ENCODE peak calls at places on chromosome 15, in nine cellular contexts. R is H54; F is stimulated activated effector memory CD8-positive, alpha-beta T cell treated with anti-CD3 and anti-CD28 coated beads, Interleukin-12 subunit alpha, Interleukin-12 subunit beta, amount 100 ng/mL, for 72 hours; P is substantia nigra; D is natural killer cell; S is mesendoderm; C is endothelial cell; Z is caudate nucleus; E is activated CD4-positive, alpha-beta T cell treated with anti-CD3 and anti-CD28 coated beads for 24 hours. L is an unnamed sample.

GRCh38 chr15:52551762-52552161 is 17.1 kb downstream of the ARPP19 start:
- DNase-seq in R (no peak), F (no peak), P (no peak), D (no peak), S (no peak), C (no peak), Z (no peak), E (no peak), L (no peak)

GRCh38 chr15:85030301-85031049 is 48.8 kb downstream of the PDE8A start:
- DNase-seq in R (peak; percentile 6), F (no peak), P (no peak), D (no peak), S (peak; percentile 86), C (no peak), Z (no peak), E (no peak), L (no peak)

GRCh38 chr15:24966364-24967103 is 11.7 kb downstream of the SNRPN start:
- DNase-seq in R (no peak), F (no peak), P (no peak), D (no peak), S (no peak), C (no peak), Z (no peak), E (no peak), L (no peak)

GRCh38 chr15:72967397-72967796 is 84.9 kb upstream of the NEO1 start:
- DNase-seq in R (no peak), F (no peak), P (no peak), D (peak; percentile 33), S (peak; percentile 94), C (no peak), Z (no peak), E (no peak), L (no peak)

GRCh38 chr15:42060797-42061196 is 33.6 kb downstream of the PLA2G4D start:
- DNase-seq in R (no peak), F (no peak), P (no peak), D (no peak), S (no peak), C (no peak), Z (no peak), E (no peak), L (no peak)

GRCh38 chr15:33547876-33548275 is 237.1 kb downstream of the RYR3 start:
- DNase-seq in R (no peak), F (no peak), P (peak; percentile 5), D (no peak), S (peak; percentile 89), C (peak; percentile 82), Z (no peak), E (no peak), L (no peak)

GRCh38 chr15:98955331-98955730 is 52.3 kb downstream of the PGPEP1L start:
- DNase-seq in R (no peak), F (no peak), P (peak; percentile 86), D (no peak), S (no peak), C (no peak), Z (peak; percentile 49), E (no peak), L (no peak)

GRCh38 chr15:73986055-73986775 is 5.9 kb downstream of the STOML1 start:
- DNase-seq in R (no peak), F (no peak), P (no peak), D (no peak), S (no peak), C (no peak), Z (no peak), E (no peak), L (no peak)

GRCh38 chr15:57153140-57153539 is 223.2 kb upstream of the CGNL1 start:
- DNase-seq in R (no peak), F (no peak), P (no peak), D (no peak), S (no peak), C (no peak), Z (no peak), E (no peak), L (no peak)

GRCh38 chr15:72222433-72222832 is 8.6 kb downstream of the PKM start:
- DNase-seq in R (no peak), F (no peak), P (no peak), D (no peak), S (no peak), C (no peak), Z (no peak), E (no peak), L (no peak)

GRCh38 chr15:85564686-85565085 is 184.3 kb downstream of the AKAP13 start:
- DNase-seq in R (no peak), F (no peak), P (no peak), D (no peak), S (no peak), C (no peak), Z (no peak), E (no peak), L (no peak)

GRCh38 chr15:48370460-48370859 is 39.2 kb downstream of the DUT start:
- DNase-seq in R (no peak), F (no peak), P (no peak), D (no peak), S (no peak), C (no peak), Z (no peak), E (no peak), L (no peak)

GRCh38 chr15:25185156-25185710 is 230.4 kb downstream of the SNRPN start:
- DNase-seq in R (no peak), F (no peak), P (no peak), D (no peak), S (no peak), C (no peak), Z (no peak), E (no peak), L (no peak)

GRCh38 chr15:68620721-68621528 is 42.1 kb downstream of the CORO2B start:
- DNase-seq in R (no peak), F (no peak), P (peak; percentile 84), D (no peak), S (no peak), C (no peak), Z (peak; percentile 78), E (no peak), L (no peak)

GRCh38 chr15:96549136-96549535 is 218.6 kb downstream of the NR2F2 start:
- DNase-seq in R (no peak), F (no peak), P (no peak), D (no peak), S (no peak), C (no peak), Z (no peak), E (no peak), L (no peak)

GRCh38 chr15:86213888-86214287 is 134.2 kb downstream of the AGBL1 start:
- DNase-seq in R (no peak), F (no peak), P (no peak), D (no peak), S (no peak), C (no peak), Z (no peak), E (no peak), L (no peak)

GRCh38 chr15:34719051-34719882 is 35.5 kb downstream of the GJD2 start:
- DNase-seq in R (no peak), F (no peak), P (no peak), D (no peak), S (no peak), C (no peak), Z (no peak), E (no peak), L (no peak)

GRCh38 chr15:80090041-80090440 is 30.6 kb downstream of the ZFAND6 start:
- DNase-seq in R (no peak), F (no peak), P (no peak), D (no peak), S (no peak), C (no peak), Z (no peak), E (no peak), L (no peak)

GRCh38 chr15:52558196-52558595 is 10.6 kb downstream of the ARPP19 start:
- DNase-seq in R (no peak), F (peak; percentile 20), P (no peak), D (no peak), S (peak; percentile 24), C (no peak), Z (no peak), E (peak; percentile 50), L (no peak)

GRCh38 chr15:40397688-40398412 is 7.7 kb upstream of the IVD start:
- DNase-seq in R (no peak), F (no peak), P (no peak), D (no peak), S (no peak), C (no peak), Z (no peak), E (no peak), L (no peak)

GRCh38 chr15:25417604-25418003 is 21.2 kb downstream of the UBE3A start:
- DNase-seq in R (no peak), F (no peak), P (no peak), D (no peak), S (no peak), C (no peak), Z (no peak), E (no peak), L (no peak)

GRCh38 chr15:63287109-63287508 is 9.7 kb downstream of the APH1B start:
- DNase-seq in R (no peak), F (no peak), P (no peak), D (no peak), S (no peak), C (no peak), Z (no peak), E (no peak), L (no peak)

L was measured in GM10248.